ENCODE peak calls at places on chromosomes 16 and 17, in four cellular contexts. One of them, this sample, is unnamed.

GRCh38 chr16:84065536-84066132 is 23.0 kb upstream of the SLC38A8 start:
- DNase-seq in A549: peak
- DNase-seq in neural progenitor cell: peak
- DNase-seq in dorsolateral prefrontal cortex: peak
- DNase-seq in this sample: peak

GRCh38 chr17:20997711-20998570 is 44.9 kb downstream of the USP22 start:
- DNase-seq in A549: no peak
- DNase-seq in neural progenitor cell: no peak
- DNase-seq in dorsolateral prefrontal cortex: no peak
- DNase-seq in this sample: no peak

GRCh38 chr17:15913826-15914225 is 31.1 kb upstream of the ADORA2B start:
- DNase-seq in A549: no peak
- DNase-seq in neural progenitor cell: no peak
- DNase-seq in dorsolateral prefrontal cortex: no peak
- DNase-seq in this sample: no peak

GRCh38 chr16:15610369-15610871 is 32.5 kb downstream of the MARF1 start:
- DNase-seq in A549: no peak
- DNase-seq in neural progenitor cell: no peak
- DNase-seq in dorsolateral prefrontal cortex: no peak
- DNase-seq in this sample: no peak

GRCh38 chr17:12959441-12959840 is 58.4 kb downstream of the ELAC2 start:
- DNase-seq in A549: no peak
- DNase-seq in neural progenitor cell: no peak
- DNase-seq in dorsolateral prefrontal cortex: no peak
- DNase-seq in this sample: no peak

GRCh38 chr16:75081179-75081859 is 35.3 kb downstream of the LDHD start:
- DNase-seq in A549: no peak
- DNase-seq in neural progenitor cell: no peak
- DNase-seq in dorsolateral prefrontal cortex: no peak
- DNase-seq in this sample: peak

GRCh38 chr16:10923650-10924214 is 18.5 kb downstream of the DEXI start:
- DNase-seq in A549: no peak
- DNase-seq in neural progenitor cell: no peak
- DNase-seq in dorsolateral prefrontal cortex: peak
- DNase-seq in this sample: peak

GRCh38 chr17:7651959-7652658 is 1.4 kb downstream of the ATP1B2 start:
- DNase-seq in A549: no peak
- DNase-seq in neural progenitor cell: no peak
- DNase-seq in dorsolateral prefrontal cortex: no peak
- DNase-seq in this sample: no peak

GRCh38 chr17:68821860-68822693 is 133.1 kb downstream of the ABCA8 start:
- DNase-seq in A549: peak
- DNase-seq in neural progenitor cell: no peak
- DNase-seq in dorsolateral prefrontal cortex: no peak
- DNase-seq in this sample: no peak

GRCh38 chr16:66480265-66481080 is 53.4 kb downstream of the BEAN1 start:
- DNase-seq in A549: no peak
- DNase-seq in neural progenitor cell: no peak
- DNase-seq in dorsolateral prefrontal cortex: no peak
- DNase-seq in this sample: no peak

GRCh38 chr17:19502517-19502916 is 31.1 kb upstream of the SLC47A1 start:
- DNase-seq in A549: no peak
- DNase-seq in neural progenitor cell: no peak
- DNase-seq in dorsolateral prefrontal cortex: no peak
- DNase-seq in this sample: no peak

GRCh38 chr17:48639136-48639535 is 13.0 kb upstream of the HOXB9 start:
- DNase-seq in A549: peak
- DNase-seq in neural progenitor cell: no peak
- DNase-seq in dorsolateral prefrontal cortex: no peak
- DNase-seq in this sample: no peak

GRCh38 chr17:56894859-56895455 is 18.9 kb downstream of the TRIM25 start:
- DNase-seq in A549: no peak
- DNase-seq in neural progenitor cell: no peak
- DNase-seq in dorsolateral prefrontal cortex: no peak
- DNase-seq in this sample: no peak

GRCh38 chr16:84096447-84097005 is 20.2 kb downstream of the MBTPS1 start:
- DNase-seq in A549: peak
- DNase-seq in neural progenitor cell: no peak
- DNase-seq in dorsolateral prefrontal cortex: no peak
- DNase-seq in this sample: no peak

GRCh38 chr17:44556114-44556853 is 1.0 kb upstream of the FZD2 start:
- DNase-seq in A549: peak
- DNase-seq in neural progenitor cell: peak
- DNase-seq in dorsolateral prefrontal cortex: no peak
- DNase-seq in this sample: peak

GRCh38 chr17:67549787-67550186 is 167.9 kb upstream of the NOL11 start:
- DNase-seq in A549: no peak
- DNase-seq in neural progenitor cell: no peak
- DNase-seq in dorsolateral prefrontal cortex: no peak
- DNase-seq in this sample: no peak

GRCh38 chr17:30950669-30951399 is 20.0 kb upstream of the RNF135 start:
- DNase-seq in A549: peak
- DNase-seq in neural progenitor cell: no peak
- DNase-seq in dorsolateral prefrontal cortex: peak
- DNase-seq in this sample: peak

GRCh38 chr17:72618018-72618509 is 474.4 kb downstream of the SLC39A11 start:
- DNase-seq in A549: peak
- DNase-seq in neural progenitor cell: peak
- DNase-seq in dorsolateral prefrontal cortex: no peak
- DNase-seq in this sample: no peak

GRCh38 chr17:8072339-8072726 is 15.2 kb downstream of the ALOX12B start:
- DNase-seq in A549: no peak
- DNase-seq in neural progenitor cell: peak
- DNase-seq in dorsolateral prefrontal cortex: no peak
- DNase-seq in this sample: no peak

DNA sequence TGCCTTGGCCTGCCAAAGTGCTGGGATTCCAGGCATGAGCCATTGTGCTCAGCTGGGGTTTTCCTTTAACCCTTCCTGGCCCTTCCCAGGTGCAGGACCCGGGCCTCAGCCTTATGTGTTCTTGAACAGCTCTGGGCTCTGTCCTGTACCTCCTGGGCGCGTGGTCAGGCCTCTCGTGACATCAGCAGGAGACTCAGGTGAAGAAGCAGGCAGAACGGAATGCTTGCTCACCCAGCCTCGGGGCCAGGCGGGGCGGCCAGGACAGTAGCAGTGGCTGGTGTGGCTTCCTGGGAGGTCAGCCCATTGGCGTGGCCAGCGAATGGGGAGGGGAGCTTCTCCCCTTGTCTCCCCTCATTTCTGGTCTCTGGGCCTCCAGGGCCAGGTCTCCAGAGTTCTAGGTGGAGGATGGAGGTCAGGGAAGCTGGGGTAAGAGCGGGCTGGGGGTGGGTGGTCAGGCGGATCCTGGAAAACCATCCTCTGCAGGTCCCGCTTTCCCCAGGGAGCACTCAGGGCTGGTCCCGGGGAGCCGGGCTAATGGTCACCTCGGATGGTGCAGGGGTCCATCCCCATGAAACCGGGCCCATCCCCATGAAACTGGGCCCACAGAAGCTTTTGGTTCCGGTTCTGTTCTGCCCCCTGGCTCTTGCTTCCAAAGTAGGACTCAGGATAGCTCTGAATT is 281.5 kb downstream of the SEC14L1 start:
- DNase-seq in A549: peak
- DNase-seq in neural progenitor cell: no peak
- DNase-seq in dorsolateral prefrontal cortex: no peak
- DNase-seq in this sample: peak
- H3K27ac ChIP-seq in A549: peak
- H3K27ac ChIP-seq in neural progenitor cell: no peak
- H3K27ac ChIP-seq in dorsolateral prefrontal cortex: peak
- H3K27ac ChIP-seq in this sample: peak

DNA sequence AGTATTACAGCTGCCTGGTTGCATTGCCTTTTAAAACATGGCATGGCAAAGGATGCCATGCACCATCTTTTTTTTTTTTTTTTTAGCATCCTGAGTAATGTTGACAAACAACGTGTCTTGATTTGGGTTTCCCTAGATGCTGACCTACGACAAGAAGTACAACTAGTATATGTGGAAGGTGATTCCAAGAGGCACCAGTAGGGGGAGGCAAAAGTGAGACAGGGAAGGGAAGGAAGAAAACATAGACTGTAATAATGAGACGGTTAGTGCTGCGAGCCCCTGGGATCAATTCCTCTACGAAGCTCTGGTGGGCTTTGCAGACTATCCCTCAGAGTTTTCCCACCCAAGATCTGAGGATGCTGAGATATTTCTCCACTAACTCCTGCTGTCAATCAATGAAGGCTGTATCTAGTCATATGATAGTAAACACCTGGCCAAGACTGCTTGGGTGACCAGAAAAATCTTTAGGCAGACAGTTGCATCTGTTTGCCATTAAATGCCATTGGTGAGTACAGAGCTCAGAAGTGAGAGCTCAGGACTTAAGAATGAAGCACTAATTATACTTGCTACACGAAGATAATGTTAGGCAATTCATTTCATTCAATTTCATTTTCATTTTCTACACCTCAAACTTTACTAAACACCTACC is 458.6 kb upstream of the GOT2 start:
- DNase-seq in A549: peak
- DNase-seq in neural progenitor cell: peak
- DNase-seq in dorsolateral prefrontal cortex: no peak
- DNase-seq in this sample: peak
- TF ChIP-seq CTCF in A549: peak
- TF ChIP-seq CTCF in neural progenitor cell: peak
- TF ChIP-seq CTCF in dorsolateral prefrontal cortex: peak
- TF ChIP-seq CTCF in this sample: peak

GRCh38 chr16:1871974-1872635 is at the start of gene MEIOB:
- DNase-seq in A549: peak
- DNase-seq in neural progenitor cell: peak
- DNase-seq in dorsolateral prefrontal cortex: no peak
- DNase-seq in this sample: no peak
- H3K4me3 ChIP-seq in A549: peak
- H3K4me3 ChIP-seq in neural progenitor cell: peak
- H3K4me3 ChIP-seq in dorsolateral prefrontal cortex: no peak
- H3K4me3 ChIP-seq in this sample: no peak

GRCh38 chr17:28405632-28406477 is at the start of gene SLC46A1:
- DNase-seq in A549: peak
- DNase-seq in neural progenitor cell: peak
- DNase-seq in dorsolateral prefrontal cortex: peak
- DNase-seq in this sample: peak
- H3K27ac ChIP-seq in A549: peak
- H3K27ac ChIP-seq in neural progenitor cell: no peak
- H3K27ac ChIP-seq in dorsolateral prefrontal cortex: peak
- H3K27ac ChIP-seq in this sample: no peak

This sample was measured in thyroid gland.